ENCODE peak calls at places on chromosomes 11 and 22, in four cellular contexts. T is GM23338, R is upper lobe of left lung, F is prostate gland. W is an unnamed sample. For H3K27me3, the result is how much of the 10 kb centered on the place peaks cover.

GRCh38 chr11:76380161-76380976 is 563 bp downstream of the THAP12 start:
- DNase-seq in T (peak), R (peak), F (peak), W (peak)

GRCh38 chr11:121105063-121105480 is 4.0 kb downstream of the TECTA start:
- DNase-seq in T (no peak), R (no peak), F (no peak), W (no peak)

GRCh38 chr11:110362916-110363574 is 66.6 kb upstream of the RDX start:
- DNase-seq in T (peak), R (no peak), F (no peak), W (no peak)

GRCh38 chr11:56841210-56841810 is 92.8 kb upstream of the OR9G4 start:
- DNase-seq in T (peak), R (no peak), F (peak), W (peak)

GRCh38 chr11:21556936-21557335 is 635.9 kb upstream of the ANO5 start:
- DNase-seq in T (no peak), R (no peak), F (no peak), W (no peak)

GRCh38 chr22:50720301-50720845 is 17.6 kb upstream of the ACR start:
- DNase-seq in T (no peak), R (peak), F (no peak), W (no peak)

GRCh38 chr11:59680287-59681154 is 11.7 kb upstream of the PATL1 start:
- DNase-seq in T (peak), R (no peak), F (peak), W (peak)

GRCh38 chr11:134652586-134653255 is 240.7 kb upstream of the B3GAT1 start:
- DNase-seq in T (no peak), R (no peak), F (no peak), W (no peak)

GRCh38 chr11:23875407-23875950 is 621.4 kb upstream of the LUZP2 start:
- DNase-seq in T (no peak), R (no peak), F (no peak), W (no peak)

GRCh38 chr11:127070808-127071207 is 70.2 kb upstream of the KIRREL3 start:
- DNase-seq in T (no peak), R (no peak), F (no peak), W (no peak)

GRCh38 chr11:127071606-127072005 is 71.0 kb upstream of the KIRREL3 start:
- DNase-seq in T (no peak), R (no peak), F (no peak), W (no peak)

GRCh38 chr11:127074151-127074761 is 73.7 kb upstream of the KIRREL3 start:
- DNase-seq in T (peak), R (no peak), F (no peak), W (peak)

GRCh38 chr11:127073621-127074020 is 73.1 kb upstream of the KIRREL3 start:
- DNase-seq in T (no peak), R (no peak), F (no peak), W (no peak)
- TF ChIP-seq POLR2AphosphoS5 in T (no peak), R (no peak), F (no peak), W (no peak)

GRCh38 chr22:43530864-43531201 is 119.0 kb downstream of the MPPED1 start:
- DNase-seq in T (peak), R (no peak), F (no peak), W (no peak)
- TF ChIP-seq CTCF in T (no peak), R (no peak), F (no peak), W (no peak)

DNA sequence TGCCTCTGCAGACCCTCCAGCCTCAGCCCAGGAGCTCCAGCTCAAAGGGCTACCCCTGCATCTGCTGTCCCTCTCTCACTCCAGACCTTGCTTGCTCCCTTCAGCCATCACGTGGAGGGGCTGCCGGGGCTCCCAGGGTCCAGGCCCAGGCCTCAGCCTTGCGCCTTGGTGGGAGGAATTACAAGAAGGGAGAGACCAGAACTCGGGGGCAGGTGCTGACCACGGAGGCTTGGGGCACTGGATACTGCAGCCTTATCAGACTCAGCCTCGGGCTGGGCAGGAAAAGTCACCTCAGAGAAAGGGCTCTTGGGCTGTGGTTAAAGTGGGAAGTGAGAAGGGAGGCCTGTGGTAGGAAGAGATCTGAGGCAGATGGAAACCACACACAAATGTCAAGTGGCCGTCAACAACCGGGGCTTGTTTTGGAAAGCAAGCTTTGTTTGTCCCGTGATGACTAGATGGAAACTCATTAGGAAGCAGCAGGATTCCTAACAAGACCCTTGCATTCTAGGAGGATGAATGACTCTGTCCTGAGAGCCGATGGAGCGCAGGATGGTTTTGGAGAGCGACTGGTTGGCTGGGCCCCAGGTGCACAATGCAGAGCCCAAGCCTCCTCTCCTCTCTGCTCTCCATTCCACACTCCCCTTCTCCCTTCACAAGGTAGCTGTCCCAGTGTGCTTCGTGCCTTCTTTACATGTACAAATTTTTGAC is 1321.7 kb downstream of the TBC1D22A start:
- DNase-seq in T (no peak), R (peak), F (no peak), W (no peak)
- H3K27me3 ChIP-seq in T (under half), R (under half), F (under half), W (under half)

DNA sequence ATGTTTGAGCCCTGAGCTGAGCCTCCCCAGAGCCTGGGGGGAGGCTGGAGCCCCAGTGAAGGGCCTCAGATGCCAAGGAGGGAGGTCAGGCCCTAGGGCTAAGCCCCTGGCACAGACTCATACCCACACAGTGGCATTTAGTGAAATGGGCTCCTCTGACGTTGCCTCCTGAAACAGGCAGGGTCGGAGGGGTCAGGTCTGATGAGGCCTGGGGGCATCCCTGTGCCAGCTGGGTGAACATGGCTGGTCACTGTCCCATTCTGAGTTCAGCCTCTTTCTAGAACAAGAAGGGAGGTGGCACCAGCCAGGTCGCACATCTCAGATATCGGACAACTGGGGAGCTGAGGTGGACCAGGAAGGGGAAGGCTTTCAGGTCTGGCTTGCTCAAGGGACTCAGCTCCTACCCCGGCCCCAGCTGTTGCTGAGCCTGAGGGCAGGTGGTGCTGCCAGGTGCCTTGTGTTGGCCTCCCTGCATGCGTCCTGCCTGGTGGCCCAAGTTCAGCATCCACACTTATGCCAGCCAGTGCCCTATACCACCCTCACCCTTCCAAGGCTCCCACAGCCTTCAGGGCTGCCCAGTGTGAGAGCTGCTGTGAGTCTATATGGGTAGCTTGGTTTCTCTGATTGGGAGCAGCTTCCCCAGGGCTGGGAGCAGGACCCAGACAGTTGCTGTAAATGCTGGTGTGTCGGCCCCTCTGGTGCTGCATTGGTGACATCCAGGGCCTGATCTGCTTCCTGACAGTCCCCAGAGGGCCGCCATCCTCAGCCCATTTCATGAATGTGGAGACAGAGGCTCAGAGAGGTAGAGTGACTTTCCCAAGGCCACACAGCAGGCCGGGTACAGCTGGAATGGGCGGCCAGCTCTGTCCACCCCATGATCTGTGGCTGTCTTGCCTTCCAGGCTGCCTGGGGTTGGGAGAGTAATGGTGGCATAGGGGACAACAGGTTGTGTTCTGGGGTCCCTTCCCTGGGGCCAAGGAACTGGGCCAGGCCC is 32.8 kb upstream of the PPARA start:
- DNase-seq in T (no peak), R (peak), F (no peak), W (no peak)
- TF ChIP-seq POLR2AphosphoS5 in T (no peak), R (no peak), F (no peak), W (no peak)

DNA sequence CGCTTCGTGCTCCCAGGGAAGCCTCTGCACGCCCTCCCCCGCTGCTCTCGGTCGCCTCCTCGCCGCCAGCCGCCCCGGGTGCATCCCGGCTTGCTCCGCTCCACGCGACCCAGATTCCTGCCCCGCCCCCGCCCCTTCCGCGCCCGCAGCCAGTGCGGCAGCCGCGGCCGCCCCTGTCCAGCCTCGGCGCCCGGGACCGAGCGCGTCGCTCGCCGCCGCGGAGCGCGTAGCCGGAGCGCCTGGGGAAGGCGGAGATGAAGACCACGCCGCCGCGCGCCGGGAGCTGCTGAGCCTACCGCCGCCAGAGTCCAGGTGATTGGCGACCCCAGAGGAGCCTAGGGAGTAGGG is at the start of gene ELMOD1:
- DNase-seq in T (peak), R (peak), F (no peak), W (peak)
- TF ChIP-seq CTCF in T (no peak), R (no peak), F (no peak), W (no peak)

GRCh38 chr11:13029872-13030271 is 20.8 kb downstream of the RASSF10 start:
- DNase-seq in T (no peak), R (no peak), F (no peak), W (no peak)
- H3K27me3 ChIP-seq in T (under half), R (under half), F (under half), W (under half)

DNA sequence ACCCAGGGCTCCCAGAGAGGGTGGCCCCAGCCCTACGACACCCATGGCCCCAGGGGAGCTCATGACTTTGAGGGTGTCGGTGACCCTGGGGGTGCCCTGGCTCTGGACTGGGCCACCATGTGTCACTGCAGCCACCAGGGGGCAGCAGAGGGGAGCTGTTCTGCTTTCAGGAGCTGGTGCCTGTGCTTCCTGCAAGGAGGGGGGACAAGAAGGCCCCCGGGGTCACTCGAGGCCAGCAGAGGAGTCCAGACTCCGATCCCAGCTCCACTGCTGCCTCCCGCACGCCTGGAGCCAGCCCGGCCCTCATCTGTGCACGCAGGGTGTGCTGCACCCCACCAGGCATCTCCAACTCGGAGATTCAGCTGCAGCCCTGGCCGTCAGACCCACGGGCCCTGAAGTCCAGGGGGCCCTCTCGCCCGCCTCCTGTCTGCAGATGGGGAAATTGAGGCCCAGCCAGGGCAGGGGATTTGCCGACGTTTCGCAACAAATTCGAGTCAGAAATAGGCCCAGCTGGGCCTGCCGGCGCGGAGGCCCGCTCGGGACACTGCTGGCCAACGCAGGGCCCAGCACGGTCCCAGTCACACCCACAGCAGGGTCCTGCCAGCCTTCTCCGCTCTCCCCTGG is 29.5 kb upstream of the WNT7B start:
- DNase-seq in T (peak), R (peak), F (peak), W (peak)
- TF ChIP-seq POLR2AphosphoS5 in T (no peak), R (peak), F (peak), W (peak)

DNA sequence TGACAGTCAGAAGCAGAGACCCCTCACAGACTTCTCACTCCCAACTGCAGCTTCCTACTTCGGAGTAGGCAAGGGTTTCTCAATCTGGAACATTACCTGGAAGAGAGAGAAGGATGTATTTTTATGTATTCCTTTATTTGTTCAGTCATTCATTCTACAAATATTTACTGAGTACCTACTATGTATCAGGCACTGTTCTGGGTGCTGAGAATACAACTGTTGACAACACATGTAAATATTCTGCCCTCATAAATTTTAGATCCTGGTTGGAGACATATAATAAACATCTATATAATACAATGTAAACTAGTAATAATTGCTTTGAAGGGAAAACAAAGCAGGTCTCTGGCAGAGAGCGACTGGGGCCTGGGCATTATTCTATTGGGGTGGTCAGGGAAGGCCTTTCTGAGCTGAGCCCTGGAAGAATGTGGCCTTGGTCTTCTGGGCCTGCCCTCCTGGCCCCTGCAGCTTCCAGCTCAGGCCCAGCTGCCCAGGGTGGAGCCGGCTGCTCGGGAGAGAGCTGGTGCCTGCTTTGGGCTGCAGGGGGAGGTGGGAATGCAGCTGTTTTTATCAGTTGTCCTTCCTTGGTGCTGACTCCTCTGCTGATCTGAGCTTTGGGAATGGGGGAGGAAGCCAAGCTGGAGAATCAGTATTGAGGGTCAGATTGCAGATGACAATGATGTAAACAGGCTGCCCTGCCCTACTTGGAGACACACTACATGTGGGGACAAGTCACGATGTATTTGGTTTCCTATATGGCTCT is 46.8 kb downstream of the PKNOX2 start:
- DNase-seq in T (peak), R (no peak), F (peak), W (no peak)
- TF ChIP-seq CTCF in T (no peak), R (no peak), F (no peak), W (no peak)